ENCODE peak calls at places on chromosome X, in six cellular contexts. B, Z, Q, M, P and W are unnamed samples.
A peak's percentile ranks its signal among the peaks of the same experiment; 100 is the strongest.

GRCh38 chrX:13151806-13152510 is 107.5 kb upstream of the FAM9C start:
- ATAC-seq in M (peak; percentile 92), Z (no peak), B (no peak), Q (no peak), P (no peak), W (peak; percentile 57)

GRCh38 chrX:106707771-106708454 is 18.6 kb upstream of the RNF128 start:
- ATAC-seq in P (peak; percentile 99), M (no peak), Q (no peak), B (no peak), Z (no peak), W (no peak)

GRCh38 chrX:23387826-23388225 is 53.2 kb downstream of the PTCHD1 start:
- ATAC-seq in Q (no peak), M (no peak), Z (no peak), P (no peak), B (no peak), W (no peak)

GRCh38 chrX:44431206-44431605 is 87.7 kb upstream of the EFHC2 start:
- ATAC-seq in B (no peak), Q (no peak), M (no peak), P (peak; percentile 78), Z (no peak), W (no peak)

GRCh38 chrX:26783512-26784225 is 567.7 kb downstream of the MAGEB5 start:
- ATAC-seq in Q (peak; percentile 92), M (no peak), P (no peak), B (no peak), Z (peak; percentile 98), W (no peak)

GRCh38 chrX:80846247-80846646 is 36.6 kb upstream of the BRWD3 start:
- ATAC-seq in P (no peak), Z (no peak), B (no peak), Q (no peak), M (no peak), W (no peak)

GRCh38 chrX:39689374-39690104 is 408.2 kb downstream of the BCOR start:
- ATAC-seq in M (peak; percentile 10), B (no peak), Z (no peak), Q (no peak), P (peak; percentile 47), W (peak; percentile 1)

GRCh38 chrX:21266949-21267348 is 107.3 kb upstream of the CNKSR2 start:
- ATAC-seq in Z (no peak), Q (no peak), P (no peak), M (no peak), B (no peak), W (no peak)

GRCh38 chrX:116272328-116272727 is 101.8 kb downstream of the AGTR2 start:
- ATAC-seq in M (no peak), Z (no peak), Q (no peak), P (peak; percentile 98), B (no peak), W (no peak)

GRCh38 chrX:17595456-17596035 is 141.7 kb upstream of the SCML1 start:
- ATAC-seq in B (no peak), P (no peak), Z (peak; percentile 75), M (no peak), Q (no peak), W (no peak)

GRCh38 chrX:79263550-79263949 is 103.6 kb downstream of the ITM2A start:
- ATAC-seq in Q (no peak), M (no peak), B (no peak), P (no peak), Z (peak; percentile 24), W (no peak)

GRCh38 chrX:137574102-137574783 is 8.3 kb downstream of the ZIC3 start:
- ATAC-seq in Z (no peak), B (no peak), Q (no peak), M (no peak), P (no peak), W (no peak)

GRCh38 chrX:70504772-70505450 is 60.3 kb downstream of the DLG3 start:
- ATAC-seq in P (no peak), Q (no peak), B (peak; percentile 42), M (no peak), Z (no peak), W (no peak)

GRCh38 chrX:129019412-129019811 is 503.9 kb downstream of the SMARCA1 start:
- ATAC-seq in M (no peak), B (no peak), P (no peak), Q (no peak), Z (no peak), W (no peak)
- TF ChIP-seq EP300 in M (no peak), B (no peak), P (no peak), Q (no peak), Z (no peak), W (no peak)

GRCh38 chrX:9518896-9519295 is 54.0 kb downstream of the TBL1X start:
- ATAC-seq in M (no peak), P (no peak), B (no peak), Q (no peak), Z (no peak), W (no peak)

GRCh38 chrX:9516635-9517034 is 51.8 kb downstream of the TBL1X start:
- ATAC-seq in M (no peak), B (no peak), Z (no peak), Q (no peak), P (no peak), W (no peak)

GRCh38 chrX:9520211-9520590 is 55.3 kb downstream of the TBL1X start:
- ATAC-seq in Z (no peak), M (no peak), B (no peak), P (no peak), Q (no peak), W (no peak)

GRCh38 chrX:9517062-9517461 is 52.2 kb downstream of the TBL1X start:
- ATAC-seq in M (no peak), P (no peak), Z (no peak), B (peak; percentile 32), Q (no peak), W (no peak)

GRCh38 chrX:9519546-9520210 is 54.8 kb downstream of the TBL1X start:
- ATAC-seq in P (no peak), Z (no peak), Q (no peak), M (peak; percentile 36), B (no peak), W (peak; percentile 62)
- TF ChIP-seq EP300 in P (no peak), Z (no peak), Q (no peak), M (no peak), B (no peak), W (no peak)

GRCh38 chrX:45472968-45473367 is 272.3 kb upstream of the DIPK2B start:
- ATAC-seq in B (no peak), P (no peak), Z (no peak), Q (no peak), M (no peak), W (no peak)
- TF ChIP-seq EP300 in B (no peak), P (no peak), Z (no peak), Q (no peak), M (no peak), W (no peak)

GRCh38 chrX:117972681-117973080 is 143.9 kb downstream of the KLHL13 start:
- ATAC-seq in Q (no peak), P (no peak), Z (no peak), B (no peak), M (no peak), W (no peak)
- TF ChIP-seq EP300 in Q (no peak), P (no peak), Z (no peak), B (no peak), M (no peak), W (no peak)

DNA sequence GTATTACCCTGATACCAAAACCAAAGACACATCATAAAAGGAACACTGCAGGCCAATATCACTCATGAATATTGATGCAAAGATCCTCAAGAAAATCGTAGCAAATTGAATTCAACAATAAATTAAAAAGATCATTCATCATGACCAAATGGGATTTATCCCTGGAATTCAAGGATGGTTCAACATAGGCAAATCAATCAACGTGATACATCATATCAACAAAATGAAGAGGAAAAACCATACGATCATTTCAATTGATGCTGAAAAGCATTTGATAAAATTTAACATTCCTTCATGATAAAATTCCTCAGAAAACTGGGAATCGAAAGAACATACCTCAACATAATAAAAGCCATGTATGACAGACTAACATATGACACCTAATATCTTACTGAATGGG is 52.7 kb upstream of the STARD8 start:
- ATAC-seq in Q (no peak), B (no peak), M (no peak), Z (no peak), P (no peak), W (no peak)
- TF ChIP-seq EP300 in Q (no peak), B (no peak), M (no peak), Z (no peak), P (no peak), W (no peak)

GRCh38 chrX:24692305-24692704 is 1.4 kb upstream of the POLA1 start:
- ATAC-seq in Q (no peak), M (no peak), P (no peak), Z (no peak), B (no peak), W (no peak)

GRCh38 chrX:24694825-24695224 is 1.1 kb downstream of the POLA1 start:
- ATAC-seq in P (no peak), B (no peak), Q (no peak), M (no peak), Z (no peak), W (no peak)

GRCh38 chrX:24696241-24696640 is 2.5 kb downstream of the POLA1 start:
- ATAC-seq in Q (no peak), P (no peak), B (no peak), M (no peak), Z (no peak), W (no peak)

DNA sequence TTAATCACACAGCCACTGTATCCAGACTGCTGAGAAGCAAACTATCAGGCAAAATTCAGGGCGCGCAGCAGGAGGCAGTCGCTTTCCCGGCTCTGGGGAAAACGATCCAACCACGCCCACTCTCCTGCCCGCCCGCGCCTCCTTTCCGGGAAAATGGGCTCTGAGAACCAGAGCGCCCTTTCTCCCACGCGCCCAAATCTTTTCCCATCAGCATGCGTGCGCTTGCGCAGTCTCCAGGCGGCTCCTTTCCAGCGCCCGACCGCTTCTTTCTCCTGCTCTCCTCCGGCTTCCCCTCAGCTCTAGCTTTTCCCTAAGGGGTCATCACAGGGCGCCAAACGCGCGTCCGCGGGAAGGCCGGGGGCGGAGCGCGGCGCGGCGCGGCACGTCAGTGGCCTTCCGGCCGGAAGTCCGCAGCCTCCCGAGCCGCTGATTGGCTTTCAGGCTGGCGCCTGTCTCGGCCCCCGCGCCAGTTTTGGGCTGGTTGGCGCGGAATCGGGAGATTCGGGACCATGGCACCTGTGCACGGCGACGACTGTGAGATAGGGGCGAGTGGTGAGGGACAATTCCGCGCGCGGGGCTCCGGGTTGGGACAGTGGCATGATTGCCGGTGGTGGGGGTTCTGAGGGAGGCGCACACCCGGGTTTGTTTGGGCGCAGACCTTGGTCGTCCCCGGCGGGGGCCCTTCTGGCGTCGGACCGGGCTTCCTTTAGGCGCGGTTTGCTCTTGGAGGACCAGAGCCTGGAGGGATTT is at the start of gene POLA1:
- ATAC-seq in Q (peak; percentile 97), B (peak; percentile 98), M (peak; percentile 100), Z (peak; percentile 93), P (peak; percentile 98), W (peak; percentile 99)
- TF ChIP-seq EP300 in Q (no peak), B (no peak), M (no peak), Z (no peak), P (no peak), W (no peak)